ENCODE peak calls at places on chromosomes 13 and 19, in four cellular contexts. V, P, D and R are unnamed samples.

GRCh38 chr19:4449022-4449825 is 8.4 kb downstream of the UBXN6 start:
- DNase-seq in V (no peak), P (no peak), D (no peak), R (no peak)

GRCh38 chr19:6773323-6773931 is 919 bp downstream of the VAV1 start:
- DNase-seq in V (peak; percentile 43), P (peak; percentile 64), D (no peak), R (no peak)

GRCh38 chr19:1601613-1602064 is 3.6 kb downstream of the UQCR11 start:
- DNase-seq in V (peak; percentile 90), P (no peak), D (no peak), R (no peak)

GRCh38 chr13:63517376-63517775 is 2101.7 kb upstream of the PCDH20 start:
- DNase-seq in V (no peak), P (no peak), D (no peak), R (no peak)

GRCh38 chr19:44973982-44974735 is 19.0 kb downstream of the CLPTM1 start:
- DNase-seq in V (no peak), P (no peak), D (no peak), R (no peak)

GRCh38 chr19:8001995-8002849 is 3.2 kb downstream of the ELAVL1 start:
- DNase-seq in V (peak; percentile 92), P (peak; percentile 44), D (peak; percentile 75), R (peak; percentile 55)

GRCh38 chr19:46736544-46737274 is 9.1 kb upstream of the FKRP start:
- DNase-seq in V (peak; percentile 94), P (no peak), D (no peak), R (no peak)

GRCh38 chr19:43504426-43505185 is at the start of gene PHLDB3:
- DNase-seq in V (peak; percentile 27), P (no peak), D (peak; percentile 38), R (no peak)

GRCh38 chr19:17679526-17680234 is 8.5 kb downstream of the UNC13A start:
- DNase-seq in V (no peak), P (no peak), D (no peak), R (no peak)

GRCh38 chr13:73464758-73465628 is 406.2 kb downstream of the KLF5 start:
- DNase-seq in V (peak; percentile 64), P (no peak), D (no peak), R (no peak)

GRCh38 chr13:74768521-74769090 is 634.4 kb upstream of the KLF12 start:
- DNase-seq in V (no peak), P (no peak), D (no peak), R (no peak)

GRCh38 chr13:45231722-45232121 is 30.9 kb upstream of the KCTD4 start:
- DNase-seq in V (no peak), P (no peak), D (no peak), R (no peak)

GRCh38 chr13:28429685-28430290 is 65.1 kb downstream of the FLT1 start:
- DNase-seq in V (no peak), P (peak; percentile 84), D (no peak), R (no peak)

GRCh38 chr13:45441633-45442032 is 23.1 kb upstream of the COG3 start:
- DNase-seq in V (no peak), P (peak; percentile 60), D (peak; percentile 70), R (peak; percentile 16)

GRCh38 chr19:927044-927706 is 1.3 kb downstream of the ARID3A start:
- DNase-seq in V (peak; percentile 79), P (no peak), D (peak; percentile 85), R (no peak)

GRCh38 chr19:52825765-52826164 is 4.3 kb upstream of the ZNF28 start:
- DNase-seq in V (no peak), P (no peak), D (no peak), R (no peak)

GRCh38 chr13:57409656-57410055 is 221.9 kb upstream of the PCDH17 start:
- DNase-seq in V (no peak), P (no peak), D (no peak), R (no peak)

GRCh38 chr13:57409121-57409520 is 222.4 kb upstream of the PCDH17 start:
- DNase-seq in V (no peak), P (no peak), D (no peak), R (no peak)

GRCh38 chr13:57408312-57408711 is 223.2 kb upstream of the PCDH17 start:
- DNase-seq in V (no peak), P (no peak), D (no peak), R (no peak)
- TF ChIP-seq USF2 in V (no peak), P (no peak), D (no peak), R (no peak)

GRCh38 chr19:48353682-48354081 is 10.1 kb downstream of the TMEM143 start:
- DNase-seq in V (peak; percentile 46), P (no peak), D (no peak), R (no peak)
- TF ChIP-seq MYC in V (no peak), P (no peak), D (no peak), R (no peak)

DNA sequence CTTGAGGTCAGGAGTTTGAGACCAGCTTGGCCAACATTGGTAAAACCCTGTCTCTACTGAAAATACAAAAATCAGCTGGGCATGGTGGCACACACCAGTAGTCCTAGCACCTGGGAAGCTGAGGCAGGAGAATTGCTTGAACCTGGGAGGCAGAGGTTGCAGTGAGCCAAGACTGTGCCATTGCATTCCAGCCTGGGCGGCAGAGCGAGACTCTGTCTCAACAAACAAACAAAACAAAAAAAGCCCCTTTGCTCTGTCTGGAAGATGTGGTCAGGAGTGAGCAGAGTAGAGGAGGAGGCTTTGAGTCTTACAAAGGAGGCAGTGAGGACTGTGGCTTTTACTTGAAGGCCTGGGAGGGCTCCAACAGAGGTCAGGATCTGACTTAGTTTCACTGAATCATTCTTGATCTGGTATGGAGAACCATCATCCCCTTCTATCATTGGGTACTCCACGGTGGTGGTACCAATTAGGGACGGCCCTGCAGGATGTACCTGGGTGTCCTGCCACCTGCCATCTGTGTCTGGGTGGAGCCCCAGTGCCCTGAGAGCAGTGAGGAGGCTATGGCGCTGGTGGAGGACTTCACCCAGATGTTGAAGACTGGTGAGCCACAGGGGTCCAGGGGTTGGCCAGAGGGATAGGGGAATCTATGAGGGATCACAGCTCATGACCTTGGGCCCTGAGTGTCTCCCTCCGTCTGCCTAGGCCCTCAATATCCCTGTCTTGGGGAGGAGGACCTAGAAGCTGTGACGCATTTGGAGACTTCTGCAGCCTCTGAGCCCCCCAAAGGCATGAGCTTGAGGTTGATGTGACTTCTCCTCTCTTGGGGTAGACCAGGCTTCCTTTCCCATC is 4.7 kb upstream of the MZF1 start:
- DNase-seq in V (no peak), P (no peak), D (no peak), R (no peak)
- TF ChIP-seq JUNB in V (no peak), P (no peak), D (no peak), R (no peak)

GRCh38 chr13:90272356-90272755 is 1075.1 kb upstream of the MIR17HG start:
- DNase-seq in V (no peak), P (no peak), D (no peak), R (no peak)
- TF ChIP-seq USF2 in V (no peak), P (no peak), D (no peak), R (no peak)

GRCh38 chr13:50033696-50034095 is 18.5 kb downstream of the KCNRG start:
- DNase-seq in V (no peak), P (no peak), D (no peak), R (no peak)
- TF ChIP-seq MYC in V (no peak), P (no peak), D (no peak), R (no peak)

DNA sequence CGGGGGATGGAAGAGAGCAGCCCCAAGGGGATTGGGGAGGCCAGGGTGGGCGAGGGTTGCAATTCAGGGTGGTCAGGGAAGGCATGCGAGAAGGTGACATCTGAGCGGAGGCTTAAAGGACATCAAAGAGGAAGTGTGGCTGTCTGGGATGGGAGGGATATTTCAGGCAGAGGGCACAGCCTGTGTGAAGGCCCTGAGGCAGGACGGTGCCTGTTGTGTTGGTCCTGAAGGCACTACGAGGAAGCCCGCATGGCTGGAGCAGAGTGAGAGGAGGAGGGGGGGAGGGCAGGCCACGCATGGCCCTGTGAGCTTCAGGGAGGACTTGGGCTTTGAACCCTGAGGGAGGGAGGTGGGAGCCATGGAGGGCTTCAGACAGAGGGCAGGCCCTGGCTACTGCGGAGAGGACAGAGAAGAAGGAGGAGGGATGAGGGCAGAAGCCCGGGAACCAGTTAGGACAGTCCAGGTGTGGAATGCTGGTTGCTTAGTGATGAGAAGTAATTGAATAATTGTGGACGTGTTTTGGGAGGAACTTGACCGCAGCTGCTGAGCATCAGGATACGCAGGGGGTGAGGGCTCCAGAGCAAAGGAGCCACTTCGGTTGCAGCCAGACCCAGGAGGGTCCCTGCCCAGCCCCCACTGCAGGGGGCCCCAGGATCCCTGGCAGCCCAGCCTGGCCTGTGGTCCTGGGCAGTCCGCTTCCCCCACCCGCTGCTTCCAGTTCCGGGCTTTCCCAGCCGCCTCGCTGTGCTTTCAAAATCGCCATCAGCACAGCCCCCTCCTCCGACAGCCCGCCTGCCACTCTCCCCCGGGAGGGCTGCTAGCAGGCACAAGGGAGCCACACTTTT is 6.2 kb downstream of the TLE6 start:
- DNase-seq in V (no peak), P (no peak), D (no peak), R (no peak)
- TF ChIP-seq JUNB in V (no peak), P (no peak), D (no peak), R (no peak)

DNA sequence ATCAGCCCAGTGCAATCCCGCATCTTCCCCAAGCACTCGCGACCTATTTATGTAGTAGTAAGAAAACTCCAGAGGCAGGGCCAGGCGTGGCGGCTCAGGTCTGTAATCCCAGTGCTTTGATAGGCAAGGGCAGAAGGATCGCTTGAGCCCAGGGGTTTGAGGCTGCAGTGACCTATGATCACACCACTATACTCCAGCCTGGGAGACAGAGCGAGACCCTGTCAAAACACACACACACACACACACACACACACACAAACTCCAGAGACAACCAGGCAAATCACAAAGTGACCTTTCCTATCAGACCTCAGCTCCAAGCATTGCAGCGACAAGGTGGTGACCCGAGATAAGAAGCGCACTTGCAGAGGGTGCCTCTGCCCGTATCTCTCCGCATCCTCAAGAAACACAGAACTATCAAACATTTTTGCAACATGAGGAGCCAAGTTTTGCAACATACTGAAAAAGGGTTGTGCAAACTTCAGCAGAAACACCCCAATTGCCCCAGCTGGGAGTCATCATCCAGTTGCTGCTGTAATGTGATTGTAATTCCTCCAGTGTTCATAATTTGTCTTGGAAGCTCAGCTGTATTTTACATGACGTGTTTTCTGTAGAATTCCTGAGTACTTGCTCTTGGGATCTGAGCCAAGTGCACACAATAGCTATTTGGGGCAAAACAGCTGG is 8.7 kb upstream of the KLF2 start:
- DNase-seq in V (peak; percentile 85), P (no peak), D (no peak), R (no peak)
- TF ChIP-seq USF2 in V (no peak), P (no peak), D (no peak), R (no peak)